ENCODE peak calls at places on chromosomes 2 and 18, in five cellular contexts. A is IMR-90, S is SK-N-SH, N is K562, E is MM.1S. I is an unnamed sample.

GRCh38 chr2:61135510-61135909 is 26.5 kb upstream of the C2orf74 start:
- DNase-seq in A (peak), S (peak), N (peak), E (peak), I (no peak)

GRCh38 chr18:45437399-45437798 is 177.9 kb upstream of the SLC14A2 start:
- DNase-seq in E (no peak), S (no peak), A (no peak), N (no peak), I (no peak)

GRCh38 chr2:145652992-145653545 is 1133.2 kb upstream of the ZEB2 start:
- DNase-seq in S (no peak), A (peak), N (no peak), E (no peak), I (no peak)

GRCh38 chr2:18312818-18313217 is 247.6 kb downstream of the RDH14 start:
- DNase-seq in A (no peak), N (no peak), E (no peak), S (no peak), I (no peak)

GRCh38 chr2:201546576-201546975 is 95.0 kb downstream of the STRADB start:
- DNase-seq in N (no peak), S (no peak), E (no peak), A (peak), I (no peak)

GRCh38 chr18:13597068-13597467 is 129.3 kb downstream of the FAM210A start:
- DNase-seq in S (no peak), E (no peak), A (no peak), N (no peak), I (no peak)

GRCh38 chr2:38596229-38596628 is 6.5 kb downstream of the HNRNPLL start:
- DNase-seq in A (no peak), E (no peak), S (no peak), N (no peak), I (no peak)

GRCh38 chr2:11566383-11566782 is 32.5 kb downstream of the GREB1 start:
- DNase-seq in E (no peak), S (no peak), N (no peak), A (no peak), I (peak)

GRCh38 chr2:189190696-189191095 is 11.1 kb upstream of the COL5A2 start:
- DNase-seq in A (no peak), S (no peak), N (no peak), E (no peak), I (no peak)

GRCh38 chr2:224576098-224576715 is 9.0 kb downstream of the CUL3 start:
- DNase-seq in E (no peak), A (no peak), S (no peak), N (no peak), I (no peak)

GRCh38 chr18:2425426-2426317 is 145.6 kb downstream of the METTL4 start:
- DNase-seq in S (no peak), E (no peak), A (peak), N (no peak), I (no peak)

GRCh38 chr2:27307545-27308358 is 493 bp downstream of the UCN start:
- DNase-seq in A (no peak), E (no peak), S (peak), N (no peak), I (peak)

GRCh38 chr2:44821500-44821899 is 120.0 kb upstream of the SIX3 start:
- DNase-seq in S (no peak), A (no peak), N (no peak), E (no peak), I (no peak)

GRCh38 chr2:70300771-70301343 is 1.0 kb downstream of the FAM136A start:
- DNase-seq in A (no peak), S (no peak), E (no peak), N (no peak), I (no peak)

GRCh38 chr2:121066526-121066925 is 218.5 kb downstream of the TFCP2L1 start:
- DNase-seq in A (no peak), E (no peak), N (no peak), S (no peak), I (no peak)

GRCh38 chr2:189836644-189837043 is 52.4 kb downstream of the PMS1 start:
- DNase-seq in N (no peak), A (peak), E (no peak), S (no peak), I (no peak)

GRCh38 chr2:156110890-156111289 is 221.6 kb downstream of the NR4A2 start:
- DNase-seq in S (peak), A (no peak), E (peak), N (peak), I (no peak)

GRCh38 chr2:96691022-96691612 is 48.6 kb downstream of the FER1L5 start:
- DNase-seq in E (no peak), N (no peak), A (no peak), S (no peak), I (no peak)

GRCh38 chr2:105517814-105518705 is 119.2 kb upstream of the FHL2 start:
- DNase-seq in E (no peak), S (peak), N (no peak), A (no peak), I (peak)

GRCh38 chr2:719734-720133 is 42.5 kb upstream of the TMEM18 start:
- DNase-seq in A (no peak), N (no peak), E (no peak), S (no peak), I (no peak)

GRCh38 chr2:74860521-74860920 is 26.6 kb downstream of the HK2 start:
- DNase-seq in E (no peak), S (no peak), A (peak), N (no peak), I (no peak)

GRCh38 chr18:44696892-44697291 is 16.2 kb downstream of the SETBP1 start:
- DNase-seq in N (peak), A (no peak), S (no peak), E (no peak), I (no peak)

GRCh38 chr2:37740330-37740729 is 68.9 kb upstream of the CDC42EP3 start:
- DNase-seq in E (no peak), N (no peak), S (no peak), A (peak), I (no peak)

GRCh38 chr2:67872481-67872880 is 190.3 kb downstream of the C1D start:
- DNase-seq in A (no peak), E (no peak), S (no peak), N (no peak), I (no peak)

GRCh38 chr2:26768759-26769500 is 4.8 kb downstream of the SLC35F6 start:
- DNase-seq in S (no peak), A (no peak), N (peak), E (no peak), I (peak)

GRCh38 chr2:7430869-7431641 is 513.8 kb downstream of the RNF144A start:
- DNase-seq in N (no peak), E (no peak), S (no peak), A (no peak), I (peak)
- H3K4me3 ChIP-seq in N (no peak), E (no peak), S (no peak), A (no peak), I (peak)

GRCh38 chr18:74427442-74428112 is 29.5 kb downstream of the DIPK1C start:
- DNase-seq in N (no peak), A (no peak), E (no peak), S (no peak), I (no peak)
- H3K9ac ChIP-seq in N (no peak), A (no peak), E (no peak), S (no peak), I (no peak)

GRCh38 chr2:63801455-63801854 is 40.2 kb upstream of the UGP2 start:
- DNase-seq in A (no peak), S (no peak), E (no peak), N (no peak), I (no peak)

GRCh38 chr2:63811063-63811462 is 30.6 kb upstream of the UGP2 start:
- DNase-seq in N (no peak), E (no peak), A (no peak), S (no peak), I (no peak)

GRCh38 chr2:63805412-63805811 is 36.3 kb upstream of the UGP2 start:
- DNase-seq in E (no peak), A (no peak), S (no peak), N (no peak), I (no peak)
- H3K4me3 ChIP-seq in E (no peak), A (no peak), S (no peak), N (no peak), I (no peak)

GRCh38 chr2:236968101-236968886 is 117.4 kb upstream of the COPS8 start:
- DNase-seq in A (no peak), E (no peak), S (no peak), N (no peak), I (no peak)
- H3K9ac ChIP-seq in A (no peak), E (no peak), S (no peak), N (no peak), I (no peak)

I was measured in kidney.